ENCODE peak calls at places on chromosome 17, in four cellular contexts. N, J, O and W are unnamed samples.

GRCh38 chr17:66602659-66603363 is 232.1 kb upstream of the CACNG5 start:
- DNase-seq in N (no peak), J (peak; percentile 32), O (no peak), W (peak; percentile 79)

GRCh38 chr17:62707425-62707739 is 79.9 kb downstream of the MRC2 start:
- DNase-seq in N (no peak), J (no peak), O (no peak), W (no peak)

GRCh38 chr17:79621151-79621940 is 10.5 kb upstream of the RBFOX3 start:
- DNase-seq in N (no peak), J (peak; percentile 1), O (no peak), W (no peak)

GRCh38 chr17:11279776-11280344 is 38.8 kb downstream of the SHISA6 start:
- DNase-seq in N (no peak), J (no peak), O (no peak), W (no peak)

GRCh38 chr17:66203274-66204015 is 11.5 kb upstream of the CEP112 start:
- DNase-seq in N (no peak), J (no peak), O (no peak), W (no peak)

GRCh38 chr17:68449021-68449739 is 8.1 kb downstream of the WIPI1 start:
- DNase-seq in N (no peak), J (no peak), O (no peak), W (no peak)

GRCh38 chr17:81664051-81664470 is 2.3 kb downstream of the OXLD1 start:
- DNase-seq in N (no peak), J (no peak), O (no peak), W (no peak)

GRCh38 chr17:29051194-29051593 is 8.3 kb downstream of the PIPOX start:
- DNase-seq in N (no peak), J (no peak), O (no peak), W (no peak)

GRCh38 chr17:557371-557770 is 157.3 kb downstream of the VPS53 start:
- DNase-seq in N (no peak), J (no peak), O (no peak), W (peak; percentile 53)

GRCh38 chr17:45171338-45172231 is 9.9 kb downstream of the HEXIM2 start:
- DNase-seq in N (no peak), J (peak; percentile 43), O (no peak), W (peak; percentile 66)

GRCh38 chr17:15262291-15263205 is 2.6 kb downstream of the PMP22 start:
- DNase-seq in N (peak; percentile 90), J (peak; percentile 92), O (peak; percentile 92), W (peak; percentile 93)

GRCh38 chr17:32283745-32284207 is 18.1 kb downstream of the RHBDL3 start:
- DNase-seq in N (peak; percentile 31), J (no peak), O (no peak), W (peak; percentile 60)

GRCh38 chr17:50963139-50963538 is 97.0 kb upstream of the TOB1 start:
- DNase-seq in N (no peak), J (no peak), O (peak; percentile 35), W (peak; percentile 56)

GRCh38 chr17:40068917-40069750 is 6.4 kb downstream of the THRA start:
- DNase-seq in N (peak; percentile 89), J (peak; percentile 90), O (peak; percentile 73), W (peak; percentile 88)

GRCh38 chr17:57956311-57957119 is 1.3 kb upstream of the CUEDC1 start:
- DNase-seq in N (no peak), J (no peak), O (no peak), W (no peak)

GRCh38 chr17:60107526-60108257 is 29.0 kb upstream of the HEATR6 start:
- DNase-seq in N (no peak), J (no peak), O (no peak), W (peak; percentile 58)

GRCh38 chr17:10073026-10073425 is 125.4 kb downstream of the GAS7 start:
- DNase-seq in N (no peak), J (no peak), O (no peak), W (no peak)

GRCh38 chr17:28151001-28151400 is 108.5 kb downstream of the NLK start:
- DNase-seq in N (no peak), J (no peak), O (no peak), W (no peak)

GRCh38 chr17:68961204-68961893 is 6.2 kb upstream of the ABCA8 start:
- DNase-seq in N (no peak), J (peak; percentile 38), O (no peak), W (no peak)

GRCh38 chr17:29962656-29963055 is 21.2 kb downstream of the EFCAB5 start:
- DNase-seq in N (no peak), J (no peak), O (no peak), W (peak; percentile 28)